ENCODE peak calls at places on chromosome 9, in six cellular contexts. One of them, this sample, is unnamed.
A peak's percentile ranks its signal among the peaks of the same experiment; 100 is the strongest.

GRCh38 chr9:110880123-110880522 is 158.1 kb downstream of the LPAR1 start:
- DNase-seq in mesenchymal stem cell: peak; percentile 17
- DNase-seq in IMR-90: peak; percentile 91
- DNase-seq in K562: no peak
- DNase-seq in fibroblast of lung: peak; percentile 83
- DNase-seq in neuronal stem cell: no peak
- DNase-seq in this sample: no peak

GRCh38 chr9:79944991-79945390 is 373.2 kb downstream of the TLE4 start:
- DNase-seq in mesenchymal stem cell: no peak
- DNase-seq in IMR-90: no peak
- DNase-seq in K562: no peak
- DNase-seq in fibroblast of lung: no peak
- DNase-seq in neuronal stem cell: no peak
- DNase-seq in this sample: no peak

GRCh38 chr9:33690156-33690908 is 105.0 kb upstream of the PRSS3 start:
- DNase-seq in mesenchymal stem cell: no peak
- DNase-seq in IMR-90: no peak
- DNase-seq in K562: no peak
- DNase-seq in fibroblast of lung: no peak
- DNase-seq in neuronal stem cell: no peak
- DNase-seq in this sample: no peak

GRCh38 chr9:68705636-68706578 is 867 bp downstream of the PIP5K1B start:
- DNase-seq in mesenchymal stem cell: peak; percentile 33
- DNase-seq in IMR-90: no peak
- DNase-seq in K562: peak; percentile 51
- DNase-seq in fibroblast of lung: peak; percentile 6
- DNase-seq in neuronal stem cell: no peak
- DNase-seq in this sample: peak; percentile 63

GRCh38 chr9:132806723-132807421 is 71.2 kb downstream of the AK8 start:
- DNase-seq in mesenchymal stem cell: no peak
- DNase-seq in IMR-90: no peak
- DNase-seq in K562: no peak
- DNase-seq in fibroblast of lung: peak; percentile 8
- DNase-seq in neuronal stem cell: no peak
- DNase-seq in this sample: peak; percentile 94

GRCh38 chr9:113199683-113200329 is 21.3 kb downstream of the FKBP15 start:
- DNase-seq in mesenchymal stem cell: no peak
- DNase-seq in IMR-90: no peak
- DNase-seq in K562: no peak
- DNase-seq in fibroblast of lung: no peak
- DNase-seq in neuronal stem cell: no peak
- DNase-seq in this sample: no peak

GRCh38 chr9:137267933-137268355 is 9.6 kb upstream of the TOR4A start:
- DNase-seq in mesenchymal stem cell: peak; percentile 79
- DNase-seq in IMR-90: peak; percentile 15
- DNase-seq in K562: no peak
- DNase-seq in fibroblast of lung: no peak
- DNase-seq in neuronal stem cell: no peak
- DNase-seq in this sample: no peak

GRCh38 chr9:98022447-98022846 is 34.1 kb upstream of the NANS start:
- DNase-seq in mesenchymal stem cell: no peak
- DNase-seq in IMR-90: peak; percentile 71
- DNase-seq in K562: no peak
- DNase-seq in fibroblast of lung: peak; percentile 71
- DNase-seq in neuronal stem cell: no peak
- DNase-seq in this sample: no peak

GRCh38 chr9:106307670-106308069 is 555.3 kb upstream of the ZNF462 start:
- DNase-seq in mesenchymal stem cell: no peak
- DNase-seq in IMR-90: no peak
- DNase-seq in K562: no peak
- DNase-seq in fibroblast of lung: peak; percentile 19
- DNase-seq in neuronal stem cell: no peak
- DNase-seq in this sample: no peak

GRCh38 chr9:83583151-83584014 is 39.6 kb upstream of the IDNK start:
- DNase-seq in mesenchymal stem cell: peak; percentile 61
- DNase-seq in IMR-90: peak; percentile 59
- DNase-seq in K562: peak; percentile 42
- DNase-seq in fibroblast of lung: peak; percentile 52
- DNase-seq in neuronal stem cell: peak; percentile 33
- DNase-seq in this sample: peak; percentile 90

GRCh38 chr9:127927457-127928231 is 2.9 kb downstream of the PIP5KL1 start:
- DNase-seq in mesenchymal stem cell: no peak
- DNase-seq in IMR-90: no peak
- DNase-seq in K562: peak; percentile 92
- DNase-seq in fibroblast of lung: no peak
- DNase-seq in neuronal stem cell: no peak
- DNase-seq in this sample: peak; percentile 99

GRCh38 chr9:1057910-1058309 is 7.8 kb downstream of the DMRT2 start:
- DNase-seq in mesenchymal stem cell: no peak
- DNase-seq in IMR-90: no peak
- DNase-seq in K562: no peak
- DNase-seq in fibroblast of lung: no peak
- DNase-seq in neuronal stem cell: no peak
- DNase-seq in this sample: no peak

GRCh38 chr9:110599468-110599867 is 19.9 kb upstream of the SVEP1 start:
- DNase-seq in mesenchymal stem cell: peak; percentile 87
- DNase-seq in IMR-90: peak; percentile 50
- DNase-seq in K562: no peak
- DNase-seq in fibroblast of lung: peak; percentile 15
- DNase-seq in neuronal stem cell: no peak
- DNase-seq in this sample: peak; percentile 69

GRCh38 chr9:133876144-133876543 is 116.0 kb downstream of the VAV2 start:
- DNase-seq in mesenchymal stem cell: no peak
- DNase-seq in IMR-90: no peak
- DNase-seq in K562: peak; percentile 56
- DNase-seq in fibroblast of lung: no peak
- DNase-seq in neuronal stem cell: no peak
- DNase-seq in this sample: peak; percentile 95

GRCh38 chr9:12719431-12719830 is 26.2 kb downstream of the TYRP1 start:
- DNase-seq in mesenchymal stem cell: peak; percentile 70
- DNase-seq in IMR-90: peak; percentile 69
- DNase-seq in K562: no peak
- DNase-seq in fibroblast of lung: peak; percentile 58
- DNase-seq in neuronal stem cell: no peak
- DNase-seq in this sample: no peak

GRCh38 chr9:134239130-134239888 is 74.9 kb upstream of the RNU6ATAC start:
- DNase-seq in mesenchymal stem cell: no peak
- DNase-seq in IMR-90: no peak
- DNase-seq in K562: no peak
- DNase-seq in fibroblast of lung: no peak
- DNase-seq in neuronal stem cell: no peak
- DNase-seq in this sample: no peak

GRCh38 chr9:97980479-97980803 is 2.7 kb upstream of the ANP32B start:
- DNase-seq in mesenchymal stem cell: no peak
- DNase-seq in IMR-90: no peak
- DNase-seq in K562: peak; percentile 46
- DNase-seq in fibroblast of lung: no peak
- DNase-seq in neuronal stem cell: no peak
- DNase-seq in this sample: no peak

GRCh38 chr9:127349483-127350127 is 47.4 kb upstream of the SLC2A8 start:
- DNase-seq in mesenchymal stem cell: no peak
- DNase-seq in IMR-90: no peak
- DNase-seq in K562: no peak
- DNase-seq in fibroblast of lung: no peak
- DNase-seq in neuronal stem cell: no peak
- DNase-seq in this sample: no peak

GRCh38 chr9:108855888-108856287 is at the start of gene ACTL7B:
- DNase-seq in mesenchymal stem cell: no peak
- DNase-seq in IMR-90: no peak
- DNase-seq in K562: no peak
- DNase-seq in fibroblast of lung: no peak
- DNase-seq in neuronal stem cell: no peak
- DNase-seq in this sample: no peak

GRCh38 chr9:125889524-125890473 is 142.6 kb downstream of the PBX3 start:
- DNase-seq in mesenchymal stem cell: peak; percentile 58
- DNase-seq in IMR-90: peak; percentile 52
- DNase-seq in K562: peak; percentile 6
- DNase-seq in fibroblast of lung: peak; percentile 78
- DNase-seq in neuronal stem cell: peak; percentile 54
- DNase-seq in this sample: peak; percentile 86

GRCh38 chr9:82911997-82912396 is 150.9 kb downstream of the RASEF start:
- DNase-seq in mesenchymal stem cell: no peak
- DNase-seq in IMR-90: no peak
- DNase-seq in K562: no peak
- DNase-seq in fibroblast of lung: no peak
- DNase-seq in neuronal stem cell: no peak
- DNase-seq in this sample: no peak

GRCh38 chr9:138100711-138101349 is 223.2 kb downstream of the CACNA1B start:
- DNase-seq in mesenchymal stem cell: no peak
- DNase-seq in IMR-90: no peak
- DNase-seq in K562: no peak
- DNase-seq in fibroblast of lung: no peak
- DNase-seq in neuronal stem cell: no peak
- DNase-seq in this sample: peak; percentile 67

GRCh38 chr9:38339087-38339486 is 53.4 kb upstream of the ALDH1B1 start:
- DNase-seq in mesenchymal stem cell: peak; percentile 7
- DNase-seq in IMR-90: peak; percentile 61
- DNase-seq in K562: no peak
- DNase-seq in fibroblast of lung: peak; percentile 79
- DNase-seq in neuronal stem cell: no peak
- DNase-seq in this sample: no peak

GRCh38 chr9:131499254-131499653 is 3.5 kb upstream of the POMT1 start:
- DNase-seq in mesenchymal stem cell: no peak
- DNase-seq in IMR-90: no peak
- DNase-seq in K562: no peak
- DNase-seq in fibroblast of lung: no peak
- DNase-seq in neuronal stem cell: no peak
- DNase-seq in this sample: no peak

GRCh38 chr9:131500939-131501541 is 1.7 kb upstream of the POMT1 start:
- DNase-seq in mesenchymal stem cell: peak; percentile 80
- DNase-seq in IMR-90: peak; percentile 81
- DNase-seq in K562: no peak
- DNase-seq in fibroblast of lung: peak; percentile 67
- DNase-seq in neuronal stem cell: no peak
- DNase-seq in this sample: no peak

GRCh38 chr9:131496844-131497425 is 5.8 kb upstream of the POMT1 start:
- DNase-seq in mesenchymal stem cell: no peak
- DNase-seq in IMR-90: no peak
- DNase-seq in K562: no peak
- DNase-seq in fibroblast of lung: no peak
- DNase-seq in neuronal stem cell: no peak
- DNase-seq in this sample: no peak

GRCh38 chr9:131502781-131503625 is at the start of gene POMT1:
- DNase-seq in mesenchymal stem cell: peak; percentile 83
- DNase-seq in IMR-90: peak; percentile 73
- DNase-seq in K562: peak; percentile 97
- DNase-seq in fibroblast of lung: peak; percentile 72
- DNase-seq in neuronal stem cell: peak; percentile 85
- DNase-seq in this sample: peak; percentile 96

DNA sequence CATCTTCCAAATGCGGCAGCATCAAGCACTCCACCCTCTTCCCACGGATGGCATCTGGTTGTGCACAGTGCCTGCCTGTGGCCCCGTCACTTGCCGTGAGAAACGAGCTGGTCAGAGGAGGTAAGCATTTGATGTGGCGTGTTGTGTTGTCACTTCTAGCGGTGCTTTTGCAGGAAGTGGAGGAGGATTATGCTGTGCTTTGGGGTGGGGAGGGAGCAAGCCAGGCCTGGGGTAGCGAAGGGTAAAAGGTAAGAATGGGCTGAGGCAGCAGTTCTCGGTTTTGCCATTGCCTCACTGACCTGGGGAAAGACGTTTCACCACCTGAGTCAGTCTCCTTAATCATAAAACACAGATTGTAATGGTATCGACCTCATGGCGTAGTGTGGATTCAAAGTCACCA is 2.3 kb upstream of the POMT1 start:
- DNase-seq in mesenchymal stem cell: no peak
- DNase-seq in IMR-90: no peak
- DNase-seq in K562: no peak
- DNase-seq in fibroblast of lung: no peak
- DNase-seq in neuronal stem cell: no peak
- DNase-seq in this sample: no peak
- H3K9ac ChIP-seq in mesenchymal stem cell: no peak overlapping the region
- H3K9ac ChIP-seq in IMR-90: no peak overlapping the region
- H3K9ac ChIP-seq in K562: no peak overlapping the region
- H3K9ac ChIP-seq in fibroblast of lung: no peak overlapping the region
- H3K9ac ChIP-seq in neuronal stem cell: no peak overlapping the region
- H3K9ac ChIP-seq in this sample: no peak overlapping the region

GRCh38 chr9:35736201-35736633 is 3.8 kb downstream of the CREB3 start:
- DNase-seq in mesenchymal stem cell: peak; percentile 90
- DNase-seq in IMR-90: peak; percentile 79
- DNase-seq in K562: peak; percentile 55
- DNase-seq in fibroblast of lung: peak; percentile 66
- DNase-seq in neuronal stem cell: peak; percentile 58
- DNase-seq in this sample: peak; percentile 92
- H3K9ac ChIP-seq in mesenchymal stem cell: peak overlapping the region; percentile 21
- H3K9ac ChIP-seq in IMR-90: no peak overlapping the region
- H3K9ac ChIP-seq in K562: peak overlapping the region; percentile 24
- H3K9ac ChIP-seq in fibroblast of lung: no peak overlapping the region
- H3K9ac ChIP-seq in neuronal stem cell: no peak overlapping the region
- H3K9ac ChIP-seq in this sample: no peak overlapping the region

DNA sequence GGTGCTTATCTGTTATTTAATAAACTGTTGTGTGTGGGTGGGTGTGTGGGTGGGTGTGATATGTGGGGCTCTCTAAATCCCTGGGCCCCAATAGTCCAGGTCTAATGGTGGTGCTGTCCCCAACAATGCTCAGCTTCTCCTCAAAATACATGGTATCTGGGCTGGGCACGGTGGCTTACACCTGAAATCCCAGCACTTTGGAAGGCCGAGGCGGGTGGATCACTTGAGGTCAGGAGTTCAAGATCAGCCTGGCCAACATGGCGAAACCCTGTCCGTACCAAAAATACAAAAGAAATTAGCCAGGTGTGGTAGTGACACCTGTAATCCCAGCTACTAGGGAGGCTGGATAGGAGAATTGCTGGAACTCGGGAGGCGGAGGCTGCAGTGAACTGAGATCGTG is 4.5 kb upstream of the ORM1 start:
- DNase-seq in mesenchymal stem cell: no peak
- DNase-seq in IMR-90: no peak
- DNase-seq in K562: no peak
- DNase-seq in fibroblast of lung: no peak
- DNase-seq in neuronal stem cell: no peak
- DNase-seq in this sample: peak; percentile 10
- H3K9ac ChIP-seq in mesenchymal stem cell: no peak overlapping the region
- H3K9ac ChIP-seq in IMR-90: peak overlapping the region; percentile 85
- H3K9ac ChIP-seq in K562: no peak overlapping the region
- H3K9ac ChIP-seq in fibroblast of lung: no peak overlapping the region
- H3K9ac ChIP-seq in neuronal stem cell: no peak overlapping the region
- H3K9ac ChIP-seq in this sample: no peak overlapping the region

DNA sequence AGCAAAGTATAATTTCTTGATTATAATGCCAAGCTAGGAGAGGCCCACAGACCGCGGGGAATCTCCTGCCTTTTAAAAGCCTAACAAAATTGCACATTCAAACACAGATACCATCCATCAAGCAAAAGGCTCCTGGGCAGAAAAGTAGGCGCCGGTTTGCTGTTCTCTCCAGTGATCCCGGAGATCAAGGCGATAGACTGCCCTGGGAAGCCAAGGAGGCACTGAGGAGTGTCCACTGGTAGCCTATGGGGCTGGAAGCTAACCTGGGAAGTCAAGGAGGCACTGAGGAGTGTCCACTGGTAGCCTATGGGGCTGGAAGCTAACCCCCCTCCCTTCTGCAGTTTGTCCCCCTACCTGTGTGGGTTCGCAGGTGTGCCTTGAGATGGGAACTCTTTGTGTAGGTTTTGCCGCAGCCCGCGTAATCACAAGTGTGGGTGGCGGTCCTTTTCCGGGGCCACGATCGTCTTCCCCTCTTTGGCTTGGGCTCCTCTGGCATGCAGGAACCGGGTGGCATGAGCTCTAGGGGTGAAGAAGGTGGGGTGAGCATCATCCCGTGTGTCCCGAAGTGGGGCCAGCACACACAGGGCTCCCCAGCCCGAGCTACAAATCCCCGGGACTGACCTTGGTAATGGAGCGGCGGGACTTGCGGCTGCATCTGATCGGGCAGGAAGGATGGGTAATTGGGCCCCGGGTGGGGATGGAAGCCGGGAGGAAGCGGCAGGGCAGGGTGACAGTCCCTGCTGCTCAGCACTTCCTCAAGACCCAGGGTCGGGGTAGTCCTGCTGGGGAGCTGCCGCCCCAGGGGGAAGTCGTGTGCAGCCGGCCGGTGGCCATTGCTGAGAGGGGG is 2.7 kb downstream of the KLF4 start:
- DNase-seq in mesenchymal stem cell: peak; percentile 33
- DNase-seq in IMR-90: no peak
- DNase-seq in K562: no peak
- DNase-seq in fibroblast of lung: no peak
- DNase-seq in neuronal stem cell: no peak
- DNase-seq in this sample: peak; percentile 69
- H3K9ac ChIP-seq in mesenchymal stem cell: peak overlapping the region; percentile 96
- H3K9ac ChIP-seq in IMR-90: peak overlapping the region; percentile 9
- H3K9ac ChIP-seq in K562: no peak overlapping the region
- H3K9ac ChIP-seq in fibroblast of lung: no peak overlapping the region
- H3K9ac ChIP-seq in neuronal stem cell: no peak overlapping the region
- H3K9ac ChIP-seq in this sample: no peak overlapping the region